ENCODE peak calls at places on chromosomes 16 and 17, in five cellular contexts. One of them, this sample, is unnamed.

GRCh38 chr17:38654411-38655398 is 20.1 kb downstream of the EPOP start:
- DNase-seq in tibial nerve: no peak
- DNase-seq in activated naive CD4-positive, alpha-beta T cell treated with Interleukin-2 at 50 U/mL for 16 hours: no peak
- DNase-seq in nucleus accumbens: no peak
- DNase-seq in psoas muscle: no peak
- DNase-seq in this sample: no peak

GRCh38 chr17:75872434-75873351 is 5.7 kb downstream of the TRIM47 start:
- DNase-seq in tibial nerve: peak; percentile 57
- DNase-seq in activated naive CD4-positive, alpha-beta T cell treated with Interleukin-2 at 50 U/mL for 16 hours: peak; percentile 50
- DNase-seq in nucleus accumbens: peak; percentile 38
- DNase-seq in psoas muscle: peak; percentile 81
- DNase-seq in this sample: peak; percentile 88

GRCh38 chr16:67150058-67150832 is 553 bp downstream of the B3GNT9 start:
- DNase-seq in tibial nerve: no peak
- DNase-seq in activated naive CD4-positive, alpha-beta T cell treated with Interleukin-2 at 50 U/mL for 16 hours: peak; percentile 63
- DNase-seq in nucleus accumbens: no peak
- DNase-seq in psoas muscle: peak; percentile 59
- DNase-seq in this sample: no peak

GRCh38 chr16:48533931-48534330 is 76.0 kb downstream of the N4BP1 start:
- DNase-seq in tibial nerve: no peak
- DNase-seq in activated naive CD4-positive, alpha-beta T cell treated with Interleukin-2 at 50 U/mL for 16 hours: no peak
- DNase-seq in nucleus accumbens: no peak
- DNase-seq in psoas muscle: no peak
- DNase-seq in this sample: no peak

GRCh38 chr16:17850626-17851265 is 380.0 kb upstream of the XYLT1 start:
- DNase-seq in tibial nerve: no peak
- DNase-seq in activated naive CD4-positive, alpha-beta T cell treated with Interleukin-2 at 50 U/mL for 16 hours: no peak
- DNase-seq in nucleus accumbens: no peak
- DNase-seq in psoas muscle: no peak
- DNase-seq in this sample: no peak

GRCh38 chr17:41486316-41486715 is 3.4 kb downstream of the KRT36 start:
- DNase-seq in tibial nerve: no peak
- DNase-seq in activated naive CD4-positive, alpha-beta T cell treated with Interleukin-2 at 50 U/mL for 16 hours: no peak
- DNase-seq in nucleus accumbens: no peak
- DNase-seq in psoas muscle: no peak
- DNase-seq in this sample: no peak

GRCh38 chr16:56245197-56245596 is 53.9 kb downstream of the GNAO1 start:
- DNase-seq in tibial nerve: no peak
- DNase-seq in activated naive CD4-positive, alpha-beta T cell treated with Interleukin-2 at 50 U/mL for 16 hours: no peak
- DNase-seq in nucleus accumbens: no peak
- DNase-seq in psoas muscle: no peak
- DNase-seq in this sample: no peak

GRCh38 chr16:89917773-89918452 is 749 bp upstream of the MC1R start:
- DNase-seq in tibial nerve: no peak
- DNase-seq in activated naive CD4-positive, alpha-beta T cell treated with Interleukin-2 at 50 U/mL for 16 hours: peak; percentile 78
- DNase-seq in nucleus accumbens: peak; percentile 57
- DNase-seq in psoas muscle: peak; percentile 82
- DNase-seq in this sample: peak; percentile 86

GRCh38 chr16:28001642-28002041 is 61.9 kb downstream of the GSG1L start:
- DNase-seq in tibial nerve: no peak
- DNase-seq in activated naive CD4-positive, alpha-beta T cell treated with Interleukin-2 at 50 U/mL for 16 hours: no peak
- DNase-seq in nucleus accumbens: no peak
- DNase-seq in psoas muscle: no peak
- DNase-seq in this sample: no peak

GRCh38 chr16:77169650-77170236 is 21.2 kb upstream of the MON1B start:
- DNase-seq in tibial nerve: no peak
- DNase-seq in activated naive CD4-positive, alpha-beta T cell treated with Interleukin-2 at 50 U/mL for 16 hours: peak; percentile 24
- DNase-seq in nucleus accumbens: peak; percentile 30
- DNase-seq in psoas muscle: no peak
- DNase-seq in this sample: no peak

GRCh38 chr17:73025041-73025440 is 67.4 kb downstream of the SLC39A11 start:
- DNase-seq in tibial nerve: no peak
- DNase-seq in activated naive CD4-positive, alpha-beta T cell treated with Interleukin-2 at 50 U/mL for 16 hours: no peak
- DNase-seq in nucleus accumbens: no peak
- DNase-seq in psoas muscle: no peak
- DNase-seq in this sample: no peak

GRCh38 chr17:79810138-79811027 is 13.5 kb upstream of the CBX8 start:
- DNase-seq in tibial nerve: no peak
- DNase-seq in activated naive CD4-positive, alpha-beta T cell treated with Interleukin-2 at 50 U/mL for 16 hours: peak; percentile 80
- DNase-seq in nucleus accumbens: peak; percentile 70
- DNase-seq in psoas muscle: peak; percentile 60
- DNase-seq in this sample: peak; percentile 89

GRCh38 chr17:80513892-80514291 is 30.7 kb upstream of the RPTOR start:
- DNase-seq in tibial nerve: no peak
- DNase-seq in activated naive CD4-positive, alpha-beta T cell treated with Interleukin-2 at 50 U/mL for 16 hours: no peak
- DNase-seq in nucleus accumbens: no peak
- DNase-seq in psoas muscle: no peak
- DNase-seq in this sample: no peak

GRCh38 chr16:10787304-10787703 is 31.3 kb downstream of the TVP23A start:
- DNase-seq in tibial nerve: no peak
- DNase-seq in activated naive CD4-positive, alpha-beta T cell treated with Interleukin-2 at 50 U/mL for 16 hours: no peak
- DNase-seq in nucleus accumbens: no peak
- DNase-seq in psoas muscle: no peak
- DNase-seq in this sample: no peak

GRCh38 chr16:2056077-2056476 is 8.3 kb downstream of the TSC2 start:
- DNase-seq in tibial nerve: no peak
- DNase-seq in activated naive CD4-positive, alpha-beta T cell treated with Interleukin-2 at 50 U/mL for 16 hours: no peak
- DNase-seq in nucleus accumbens: no peak
- DNase-seq in psoas muscle: no peak
- DNase-seq in this sample: no peak

GRCh38 chr17:82458885-82459424 is 414 bp downstream of the NARF start:
- DNase-seq in tibial nerve: no peak
- DNase-seq in activated naive CD4-positive, alpha-beta T cell treated with Interleukin-2 at 50 U/mL for 16 hours: peak; percentile 19
- DNase-seq in nucleus accumbens: no peak
- DNase-seq in psoas muscle: no peak
- DNase-seq in this sample: peak; percentile 83

GRCh38 chr16:1432388-1433262 is 1.7 kb downstream of the PERCC1 start:
- DNase-seq in tibial nerve: no peak
- DNase-seq in activated naive CD4-positive, alpha-beta T cell treated with Interleukin-2 at 50 U/mL for 16 hours: no peak
- DNase-seq in nucleus accumbens: no peak
- DNase-seq in psoas muscle: no peak
- DNase-seq in this sample: no peak

GRCh38 chr17:82440991-82441627 is 9.4 kb downstream of the CYBC1 start:
- DNase-seq in tibial nerve: no peak
- DNase-seq in activated naive CD4-positive, alpha-beta T cell treated with Interleukin-2 at 50 U/mL for 16 hours: no peak
- DNase-seq in nucleus accumbens: peak; percentile 23
- DNase-seq in psoas muscle: peak; percentile 58
- DNase-seq in this sample: no peak

GRCh38 chr16:70018254-70018653 is 67.1 kb downstream of the CLEC18A start:
- DNase-seq in tibial nerve: no peak
- DNase-seq in activated naive CD4-positive, alpha-beta T cell treated with Interleukin-2 at 50 U/mL for 16 hours: peak; percentile 14
- DNase-seq in nucleus accumbens: no peak
- DNase-seq in psoas muscle: no peak
- DNase-seq in this sample: no peak

GRCh38 chr16:70601576-70602575 is 44.5 kb upstream of the IL34 start:
- DNase-seq in tibial nerve: no peak
- DNase-seq in activated naive CD4-positive, alpha-beta T cell treated with Interleukin-2 at 50 U/mL for 16 hours: no peak
- DNase-seq in nucleus accumbens: no peak
- DNase-seq in psoas muscle: no peak
- DNase-seq in this sample: no peak

GRCh38 chr16:89828199-89828869 is at the start of gene SPIRE2:
- DNase-seq in tibial nerve: peak; percentile 38
- DNase-seq in activated naive CD4-positive, alpha-beta T cell treated with Interleukin-2 at 50 U/mL for 16 hours: peak; percentile 74
- DNase-seq in nucleus accumbens: peak; percentile 55
- DNase-seq in psoas muscle: peak; percentile 69
- DNase-seq in this sample: peak; percentile 85

GRCh38 chr17:50604470-50604869 is 30.2 kb upstream of the ABCC3 start:
- DNase-seq in tibial nerve: no peak
- DNase-seq in activated naive CD4-positive, alpha-beta T cell treated with Interleukin-2 at 50 U/mL for 16 hours: no peak
- DNase-seq in nucleus accumbens: no peak
- DNase-seq in psoas muscle: peak; percentile 65
- DNase-seq in this sample: no peak

GRCh38 chr16:85491798-85492616 is 121.1 kb upstream of the GSE1 start:
- DNase-seq in tibial nerve: no peak
- DNase-seq in activated naive CD4-positive, alpha-beta T cell treated with Interleukin-2 at 50 U/mL for 16 hours: no peak
- DNase-seq in nucleus accumbens: peak; percentile 52
- DNase-seq in psoas muscle: peak; percentile 75
- DNase-seq in this sample: peak; percentile 89

GRCh38 chr16:73329363-73330306 is 281.7 kb upstream of the ZFHX3 start:
- DNase-seq in tibial nerve: no peak
- DNase-seq in activated naive CD4-positive, alpha-beta T cell treated with Interleukin-2 at 50 U/mL for 16 hours: no peak
- DNase-seq in nucleus accumbens: peak; percentile 48
- DNase-seq in psoas muscle: no peak
- DNase-seq in this sample: no peak

GRCh38 chr16:69406780-69407331 is 17.6 kb upstream of the CYB5B start:
- DNase-seq in tibial nerve: no peak
- DNase-seq in activated naive CD4-positive, alpha-beta T cell treated with Interleukin-2 at 50 U/mL for 16 hours: no peak
- DNase-seq in nucleus accumbens: no peak
- DNase-seq in psoas muscle: no peak
- DNase-seq in this sample: no peak

GRCh38 chr16:74811911-74812310 is 37.3 kb upstream of the FA2H start:
- DNase-seq in tibial nerve: no peak
- DNase-seq in activated naive CD4-positive, alpha-beta T cell treated with Interleukin-2 at 50 U/mL for 16 hours: no peak
- DNase-seq in nucleus accumbens: no peak
- DNase-seq in psoas muscle: no peak
- DNase-seq in this sample: no peak

This sample was measured in cardiac septum.